ENCODE peak calls at places on chromosomes 4 and X, in six cellular contexts. F is bronchial epithelial cell, W is left ventricle myocardium inferior, E is right atrium auricular region, S is astrocyte, T is psoas muscle. P is an unnamed sample.

GRCh38 chr4:10017037-10017893 is 4.0 kb downstream of the SLC2A9 start:
- DNase-seq in W (no peak), E (no peak), T (no peak), S (no peak), F (no peak), P (no peak)

GRCh38 chrX:76657499-76657898 is 230.0 kb downstream of the MAGEE1 start:
- DNase-seq in W (no peak), S (no peak), T (no peak), F (no peak), E (no peak), P (no peak)

GRCh38 chr4:165505991-165506779 is 127.4 kb downstream of the CPE start:
- DNase-seq in W (no peak), T (no peak), F (peak; percentile 83), E (no peak), S (peak; percentile 71), P (no peak)

GRCh38 chr4:102823897-102824296 is 3.5 kb downstream of the UBE2D3 start:
- DNase-seq in S (no peak), E (no peak), F (no peak), T (no peak), W (no peak), P (no peak)

GRCh38 chr4:151935411-151935810 is 174.6 kb upstream of the GATB start:
- DNase-seq in W (no peak), E (no peak), F (no peak), S (no peak), T (no peak), P (no peak)

GRCh38 chr4:165994706-165995105 is 121.7 kb downstream of the TLL1 start:
- DNase-seq in F (peak; percentile 9), E (no peak), W (no peak), S (peak; percentile 22), T (no peak), P (no peak)

GRCh38 chr4:121597346-121597934 is 99.3 kb downstream of the ANXA5 start:
- DNase-seq in F (peak; percentile 85), T (no peak), S (peak; percentile 67), E (no peak), W (no peak), P (no peak)

GRCh38 chrX:112642349-112642748 is 37.4 kb downstream of the LHFPL1 start:
- DNase-seq in W (no peak), E (no peak), S (peak; percentile 33), F (peak; percentile 39), T (no peak), P (peak; percentile 67)

GRCh38 chr4:101458473-101458872 is 111.1 kb upstream of the PPP3CA start:
- DNase-seq in T (no peak), F (no peak), E (no peak), W (no peak), S (no peak), P (no peak)

GRCh38 chr4:4398430-4398829 is 11.5 kb downstream of the NSG1 start:
- DNase-seq in F (no peak), E (no peak), S (no peak), T (no peak), W (no peak), P (no peak)

GRCh38 chrX:16666541-16666940 is 16.6 kb downstream of the S100G start:
- DNase-seq in F (no peak), W (no peak), T (no peak), S (peak; percentile 50), E (no peak), P (no peak)

GRCh38 chrX:67347145-67347544 is 196.7 kb upstream of the AR start:
- DNase-seq in F (no peak), W (no peak), S (no peak), E (no peak), T (no peak), P (no peak)

GRCh38 chr4:92304636-92305035 is 870 bp downstream of the GRID2 start:
- DNase-seq in F (no peak), S (no peak), W (no peak), E (no peak), T (no peak), P (peak; percentile 60)

GRCh38 chr4:106587558-106587957 is 219.0 kb upstream of the GIMD1 start:
- DNase-seq in E (no peak), F (peak; percentile 84), W (no peak), T (no peak), S (peak; percentile 83), P (no peak)

GRCh38 chr4:139619644-139620043 is 46.0 kb upstream of the MGST2 start:
- DNase-seq in F (peak; percentile 43), W (no peak), S (no peak), E (no peak), T (no peak), P (peak; percentile 79)

GRCh38 chr4:84968936-84969335 is 2.4 kb upstream of the WDFY3 start:
- DNase-seq in W (no peak), S (no peak), F (no peak), T (no peak), E (no peak), P (no peak)

GRCh38 chr4:3229964-3230363 is 19.0 kb upstream of the MSANTD1 start:
- DNase-seq in E (no peak), W (no peak), T (peak; percentile 40), F (no peak), S (no peak), P (no peak)

GRCh38 chr4:127708985-127709384 is 21.2 kb upstream of the SLC25A31 start:
- DNase-seq in T (no peak), F (peak; percentile 99), W (no peak), E (no peak), S (peak; percentile 84), P (peak; percentile 23)

GRCh38 chrX:136166221-136166855 is 19.0 kb downstream of the FHL1 start:
- DNase-seq in W (no peak), F (peak; percentile 39), E (no peak), S (peak; percentile 12), T (no peak), P (peak; percentile 30)

GRCh38 chr4:108377021-108377420 is 208.3 kb upstream of the LEF1 start:
- DNase-seq in W (no peak), S (no peak), T (no peak), F (no peak), E (no peak), P (no peak)

GRCh38 chrX:71053217-71053621 is 14.9 kb downstream of the SNX12 start:
- DNase-seq in W (no peak), E (no peak), T (no peak), F (no peak), S (no peak), P (peak; percentile 92)

GRCh38 chr4:98778206-98778605 is 119.8 kb upstream of the TSPAN5 start:
- DNase-seq in E (no peak), S (peak; percentile 79), W (no peak), F (peak; percentile 96), T (no peak), P (no peak)

GRCh38 chrX:47177079-47177478 is 16.6 kb upstream of the UBA1 start:
- DNase-seq in S (no peak), T (no peak), F (no peak), E (no peak), W (no peak), P (no peak)

GRCh38 chr4:64584981-64585557 is 175.8 kb upstream of the TECRL start:
- DNase-seq in F (peak; percentile 19), S (peak; percentile 32), T (no peak), W (no peak), E (no peak), P (peak; percentile 80)

GRCh38 chrX:19063030-19063429 is 59.2 kb downstream of the ADGRG2 start:
- DNase-seq in T (no peak), F (no peak), W (no peak), S (peak; percentile 21), E (no peak), P (no peak)

GRCh38 chrX:10111364-10112148 is 45.2 kb upstream of the CLCN4 start:
- DNase-seq in E (no peak), S (no peak), T (no peak), F (no peak), W (peak; percentile 44), P (no peak)

GRCh38 chr4:141587897-141588296 is 48.5 kb upstream of the IL15 start:
- DNase-seq in T (no peak), F (peak; percentile 52), W (no peak), E (no peak), S (peak; percentile 27), P (no peak)

GRCh38 chrX:69556094-69557011 is 52.2 kb downstream of the NALF2 start:
- DNase-seq in F (peak; percentile 79), T (no peak), E (no peak), S (no peak), W (no peak), P (peak; percentile 88)

GRCh38 chr4:63492515-63492914 is 916.7 kb downstream of the TECRL start:
- DNase-seq in S (no peak), W (no peak), E (no peak), F (no peak), T (no peak), P (peak; percentile 24)

GRCh38 chr4:827209-828081 is 1.5 kb upstream of the CPLX1 start:
- DNase-seq in E (no peak), F (no peak), T (peak; percentile 37), W (no peak), S (no peak), P (peak; percentile 35)
- H3K27me3 ChIP-seq in E (peaks cover 20% of the 10 kb centered on the region), F (peaks cover 35% of the 10 kb centered on the region), T (peaks cover 41% of the 10 kb centered on the region), W (peaks cover 85% of the 10 kb centered on the region), S (peaks cover 40% of the 10 kb centered on the region), P (peaks cover 55% of the 10 kb centered on the region)

DNA sequence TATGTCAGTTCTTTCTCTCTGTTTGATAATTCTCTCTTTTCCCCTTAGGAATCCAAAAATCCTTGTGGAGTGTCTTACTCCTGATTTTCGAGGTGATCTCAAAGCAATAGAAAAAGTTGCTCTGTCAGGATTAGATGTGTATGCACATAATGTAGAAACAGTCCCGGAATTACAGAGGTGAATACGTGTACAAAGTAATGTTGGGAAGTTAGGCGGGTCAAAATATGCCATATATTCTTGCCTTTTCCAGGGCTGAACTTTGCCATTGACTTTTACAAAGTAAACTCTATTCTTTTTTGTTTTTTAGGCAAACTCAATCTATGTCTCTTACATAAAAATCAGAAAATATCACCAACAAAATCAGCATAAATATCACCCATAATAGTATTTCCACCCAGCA is 8.6 kb downstream of the LIAS start:
- DNase-seq in T (no peak), F (no peak), S (no peak), E (no peak), W (no peak), P (no peak)
- H3K27me3 ChIP-seq in T (no peaks in the 10 kb centered on the region), F (no peaks in the 10 kb centered on the region), S (no peaks in the 10 kb centered on the region), E (no peaks in the 10 kb centered on the region), W (no peaks in the 10 kb centered on the region), P (no peaks in the 10 kb centered on the region)

GRCh38 chr4:76898385-76898692 is 395 bp upstream of the SOWAHB start:
- DNase-seq in W (no peak), F (no peak), S (no peak), E (no peak), T (no peak), P (no peak)
- H3K27me3 ChIP-seq in W (peaks cover 82% of the 10 kb centered on the region), F (no peaks in the 10 kb centered on the region), S (peaks cover 40% of the 10 kb centered on the region), E (peaks cover 3% of the 10 kb centered on the region), T (peaks cover 11% of the 10 kb centered on the region), P (peaks cover 66% of the 10 kb centered on the region)

DNA sequence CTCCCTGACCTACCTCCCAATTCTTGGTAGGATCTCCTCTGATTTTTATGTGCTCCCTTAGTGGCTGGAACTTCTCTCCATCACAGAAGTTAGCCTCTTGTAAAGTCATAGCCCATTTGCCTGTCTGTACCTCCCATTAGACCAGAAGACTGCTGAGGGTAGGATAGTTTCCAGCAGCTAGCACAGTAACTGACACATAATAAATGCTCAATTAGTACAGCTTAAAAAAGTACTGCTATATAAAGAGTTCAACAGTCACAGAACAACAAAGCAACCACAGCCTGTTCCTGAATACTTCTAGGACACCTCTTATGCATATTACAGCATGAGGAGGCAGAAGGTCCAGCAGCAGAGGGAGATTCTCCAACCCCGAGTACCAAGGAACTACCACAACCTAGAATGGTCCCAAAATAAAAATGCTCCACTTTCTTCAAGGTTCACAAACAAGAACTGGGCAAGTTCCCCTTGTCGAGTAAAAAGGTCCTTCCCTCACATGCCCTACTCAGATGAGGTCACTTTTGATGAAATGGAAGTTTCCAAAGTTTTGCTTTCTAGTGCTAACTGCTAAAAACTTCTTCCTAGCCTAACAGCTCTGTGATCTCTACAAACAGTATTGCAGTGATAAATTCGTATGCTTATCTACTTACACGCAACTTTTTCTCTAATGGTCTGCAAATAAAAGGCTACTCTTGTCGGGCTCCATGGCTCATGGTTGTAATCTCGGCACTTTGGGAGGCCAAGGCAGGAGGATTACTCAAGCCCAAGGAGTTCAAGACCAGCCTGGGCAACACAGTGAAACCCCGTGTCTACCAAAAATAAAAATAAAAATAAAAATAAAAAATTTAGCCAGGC is 12.8 kb downstream of the MECP2 start:
- DNase-seq in W (no peak), F (no peak), S (no peak), E (no peak), T (no peak), P (no peak)
- H3K27me3 ChIP-seq in W (no peaks in the 10 kb centered on the region), F (no peaks in the 10 kb centered on the region), S (no peaks in the 10 kb centered on the region), E (no peaks in the 10 kb centered on the region), T (no peaks in the 10 kb centered on the region), P (no peaks in the 10 kb centered on the region)